ENCODE peak calls at places on chromosome 13, in ten cellular contexts. C is tibial artery; F is cardiac muscle cell; X is adrenal gland; N is heart left ventricle; T is thyroid gland; B is RWPE2; V is CD8-positive, alpha-beta memory T cell; H is small intestine; P is CD8-positive, alpha-beta T cell. R is an unnamed sample. For H3K4me1 and H3K27me3, the result is how much of the 10 kb centered on the place peaks cover.

GRCh38 chr13:89695343-89696257 is 1651.9 kb upstream of the MIR17HG start:
- DNase-seq in C (no peak), F (peak), X (peak), N (no peak), T (peak), B (no peak), V (no peak), H (peak), P (no peak), R (no peak)

GRCh38 chr13:80716610-80717081 is 375.7 kb upstream of the SPRY2 start:
- DNase-seq in C (no peak), F (peak), X (no peak), N (peak), T (no peak), B (no peak), V (peak), H (peak), P (no peak), R (peak)

GRCh38 chr13:30037306-30037705 is 186.9 kb upstream of the UBL3 start:
- DNase-seq in C (no peak), F (peak), X (no peak), N (no peak), T (no peak), B (no peak), V (no peak), H (no peak), P (no peak), R (no peak)

GRCh38 chr13:38415233-38415632 is 65.6 kb downstream of the UFM1 start:
- DNase-seq in C (no peak), F (peak), X (no peak), N (peak), T (no peak), B (no peak), V (no peak), H (no peak), P (no peak), R (no peak)

GRCh38 chr13:41019027-41019487 is at the start of gene ELF1:
- DNase-seq in C (no peak), F (no peak), X (peak), N (no peak), T (peak), B (no peak), V (peak), H (peak), P (peak), R (peak)

GRCh38 chr13:111589992-111590391 is 269.6 kb downstream of the TEX29 start:
- DNase-seq in C (no peak), F (no peak), X (no peak), N (no peak), T (no peak), B (no peak), V (no peak), H (no peak), P (no peak), R (no peak)

GRCh38 chr13:20209937-20210336 is 17.2 kb upstream of the GJB2 start:
- DNase-seq in C (no peak), F (no peak), X (no peak), N (no peak), T (no peak), B (no peak), V (no peak), H (no peak), P (no peak), R (no peak)

GRCh38 chr13:109227344-109227940 is 558.9 kb downstream of the IRS2 start:
- DNase-seq in C (no peak), F (no peak), X (no peak), N (no peak), T (no peak), B (no peak), V (no peak), H (no peak), P (no peak), R (no peak)

GRCh38 chr13:71759506-71760225 is 107.3 kb downstream of the DACH1 start:
- DNase-seq in C (no peak), F (no peak), X (no peak), N (no peak), T (no peak), B (no peak), V (no peak), H (no peak), P (no peak), R (no peak)

GRCh38 chr13:77476456-77476855 is 59.0 kb upstream of the SCEL start:
- DNase-seq in C (no peak), F (no peak), X (no peak), N (no peak), T (no peak), B (no peak), V (no peak), H (no peak), P (no peak), R (no peak)

GRCh38 chr13:60654405-60654804 is 257.4 kb downstream of the TDRD3 start:
- DNase-seq in C (no peak), F (peak), X (peak), N (peak), T (peak), B (no peak), V (no peak), H (peak), P (no peak), R (peak)

GRCh38 chr13:85080726-85081125 is 718.5 kb downstream of the SLITRK6 start:
- DNase-seq in C (no peak), F (no peak), X (no peak), N (no peak), T (no peak), B (no peak), V (no peak), H (no peak), P (no peak), R (no peak)

GRCh38 chr13:22517544-22517943 is 663.2 kb upstream of the SGCG start:
- DNase-seq in C (no peak), F (no peak), X (no peak), N (no peak), T (no peak), B (no peak), V (no peak), H (no peak), P (no peak), R (no peak)

GRCh38 chr13:36887758-36888521 is 32.1 kb downstream of the SMAD9 start:
- DNase-seq in C (no peak), F (no peak), X (no peak), N (no peak), T (no peak), B (no peak), V (no peak), H (no peak), P (no peak), R (no peak)

GRCh38 chr13:84126671-84127171 is 244.4 kb upstream of the SLITRK1 start:
- DNase-seq in C (no peak), F (peak), X (no peak), N (no peak), T (peak), B (no peak), V (peak), H (no peak), P (no peak), R (no peak)

GRCh38 chr13:33174491-33174890 is 111.1 kb downstream of the STARD13 start:
- DNase-seq in C (no peak), F (no peak), X (no peak), N (no peak), T (no peak), B (no peak), V (no peak), H (no peak), P (no peak), R (no peak)

GRCh38 chr13:42991892-42992584 is at the start of gene EPSTI1:
- DNase-seq in C (peak), F (peak), X (peak), N (peak), T (peak), B (peak), V (peak), H (peak), P (peak), R (peak)

GRCh38 chr13:109971745-109972090 is 185.3 kb upstream of the IRS2 start:
- DNase-seq in C (no peak), F (no peak), X (no peak), N (no peak), T (no peak), B (no peak), V (no peak), H (no peak), P (no peak), R (no peak)

GRCh38 chr13:84607614-84608013 is 725.3 kb upstream of the SLITRK1 start:
- DNase-seq in C (no peak), F (no peak), X (no peak), N (peak), T (peak), B (no peak), V (no peak), H (no peak), P (no peak), R (peak)

GRCh38 chr13:111177081-111177711 is 62.1 kb downstream of the ARHGEF7 start:
- DNase-seq in C (peak), F (peak), X (peak), N (peak), T (peak), B (no peak), V (peak), H (peak), P (peak), R (no peak)

GRCh38 chr13:60164490-60164889 is 762 bp upstream of the DIAPH3 start:
- DNase-seq in C (no peak), F (no peak), X (no peak), N (no peak), T (no peak), B (no peak), V (no peak), H (peak), P (no peak), R (peak)

GRCh38 chr13:19818223-19818842 is 35.6 kb upstream of the PSPC1 start:
- DNase-seq in C (peak), F (peak), X (peak), N (no peak), T (peak), B (no peak), V (no peak), H (peak), P (peak), R (no peak)

GRCh38 chr13:96967248-96967745 is 27.0 kb downstream of the OXGR1 start:
- DNase-seq in C (no peak), F (no peak), X (no peak), N (no peak), T (no peak), B (no peak), V (no peak), H (no peak), P (no peak), R (peak)

GRCh38 chr13:46149272-46150133 is 32.5 kb downstream of the LCP1 start:
- DNase-seq in C (no peak), F (no peak), X (no peak), N (no peak), T (no peak), B (no peak), V (no peak), H (no peak), P (no peak), R (no peak)

GRCh38 chr13:40786568-40786996 is 2.8 kb upstream of the SLC25A15 start:
- DNase-seq in C (no peak), F (no peak), X (no peak), N (no peak), T (no peak), B (no peak), V (no peak), H (no peak), P (no peak), R (no peak)

GRCh38 chr13:111153279-111153976 is 38.3 kb downstream of the ARHGEF7 start:
- DNase-seq in C (peak), F (peak), X (peak), N (peak), T (peak), B (peak), V (peak), H (peak), P (peak), R (peak)

GRCh38 chr13:86933676-86934075 is 737.5 kb upstream of the SLITRK5 start:
- DNase-seq in C (no peak), F (peak), X (no peak), N (no peak), T (no peak), B (no peak), V (no peak), H (no peak), P (no peak), R (no peak)

DNA sequence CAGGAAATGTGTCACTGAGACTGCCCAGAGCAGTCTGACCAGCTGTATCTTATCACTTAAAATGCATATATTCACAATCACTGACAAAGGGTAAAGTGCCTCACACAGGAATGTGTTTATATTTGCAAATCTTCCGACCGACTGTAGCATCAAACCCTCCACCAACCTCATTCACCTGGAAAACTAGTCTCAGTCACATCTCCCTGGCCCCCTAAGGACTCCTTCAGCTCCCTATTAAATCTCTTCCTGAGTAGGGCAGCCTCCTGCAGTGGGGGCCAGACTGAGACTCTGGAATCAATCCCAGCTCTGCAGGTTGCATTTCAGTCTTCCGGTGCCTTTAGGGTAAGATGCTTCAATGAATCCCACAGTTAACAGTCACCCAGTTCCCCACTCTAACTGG is 738.2 kb upstream of the SLITRK5 start:
- DNase-seq in C (no peak), F (peak), X (no peak), N (no peak), T (no peak), B (no peak), V (no peak), H (no peak), P (no peak), R (no peak)
- H3K4me3 ChIP-seq in C (no peak), F (no peak), X (no peak), N (no peak), T (no peak), B (no peak), V (no peak), H (no peak), P (no peak), R (no peak)

GRCh38 chr13:28486144-28486543 is 8.8 kb downstream of the FLT1 start:
- DNase-seq in C (no peak), F (no peak), X (no peak), N (no peak), T (no peak), B (no peak), V (no peak), H (no peak), P (no peak), R (no peak)
- H3K4me1 ChIP-seq in C (under half), F (under half), X (under half), N (under half), T (under half), B (under half), V (under half), H (under half), P (under half), R (under half)

GRCh38 chr13:112974125-112974524 is 5.1 kb downstream of the MCF2L start:
- DNase-seq in C (no peak), F (no peak), X (no peak), N (peak), T (no peak), B (peak), V (no peak), H (no peak), P (no peak), R (no peak)
- H3K27me3 ChIP-seq in C (half or more), F (under half), X (under half), N (under half), T (under half), B (under half), V (under half), H (under half), P (under half), R (half or more)

GRCh38 chr13:24745516-24745860 is 18.5 kb upstream of the RNF17 start:
- DNase-seq in C (no peak), F (no peak), X (no peak), N (no peak), T (no peak), B (no peak), V (no peak), H (no peak), P (no peak), R (no peak)
- H3K4me3 ChIP-seq in C (no peak), F (no peak), X (no peak), N (no peak), T (no peak), B (no peak), V (no peak), H (no peak), P (no peak), R (no peak)

GRCh38 chr13:114143806-114144605 is 11.6 kb upstream of the RASA3 start:
- DNase-seq in C (peak), F (peak), X (no peak), N (peak), T (no peak), B (peak), V (peak), H (no peak), P (peak), R (no peak)
- H3K4me1 ChIP-seq in C (under half), F (under half), X (under half), N (under half), T (under half), B (under half), V (half or more), H (under half), P (half or more), R (under half)

GRCh38 chr13:52850396-52851152 is 2.1 kb upstream of the PCDH8 start:
- DNase-seq in C (peak), F (peak), X (peak), N (peak), T (peak), B (peak), V (no peak), H (peak), P (no peak), R (peak)
- H3K27me3 ChIP-seq in C (half or more), F (under half), X (half or more), N (under half), T (under half), B (half or more), V (under half), H (under half), P (under half), R (under half)

DNA sequence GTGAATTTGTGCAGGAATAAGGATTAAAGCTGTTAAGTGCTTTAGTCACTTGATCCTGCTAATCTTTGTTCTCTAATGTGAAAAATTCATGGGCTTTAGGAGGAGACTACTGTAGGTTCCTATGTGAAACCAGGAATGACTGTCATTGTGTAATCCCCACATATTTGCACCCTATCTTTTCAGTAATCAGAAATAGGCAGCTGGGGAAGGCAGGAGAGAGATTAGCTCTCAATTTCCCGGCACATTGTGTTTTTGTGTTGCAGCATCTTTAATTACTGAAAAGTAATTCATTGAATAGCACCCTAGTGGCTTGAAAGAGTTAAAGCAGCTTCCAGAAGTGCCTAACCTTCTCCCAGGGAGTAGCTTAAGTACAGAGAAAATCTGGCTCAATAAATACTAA is 282.9 kb downstream of the OLFM4 start:
- DNase-seq in C (no peak), F (no peak), X (no peak), N (no peak), T (no peak), B (no peak), V (no peak), H (no peak), P (no peak), R (no peak)
- H3K4me3 ChIP-seq in C (no peak), F (no peak), X (no peak), N (no peak), T (no peak), B (no peak), V (no peak), H (no peak), P (no peak), R (no peak)